ENCODE peak calls at places on chromosomes 2 and 18, in seven cellular contexts. Z is hepatocyte, E is adrenal gland, Y is cardiac muscle cell, H is mucosa of descending colon, B is OCI-LY7, V is fibroblast of lung. G is an unnamed sample. For H3K4me1 and H3K36me3, the result is how much of the 10 kb centered on the place peaks cover.

GRCh38 chr18:76273036-76273545 is 222.0 kb downstream of the ZNF516 start:
- DNase-seq in Z (no peak), V (no peak), E (no peak), Y (no peak), H (no peak), B (no peak), G (no peak)

GRCh38 chr18:23585007-23585871 is 1.1 kb downstream of the NPC1 start:
- DNase-seq in H (peak), V (no peak), Y (peak), E (peak), B (peak), Z (peak), G (no peak)

GRCh38 chr18:68219274-68219673 is 495.6 kb downstream of the TMX3 start:
- DNase-seq in E (no peak), B (no peak), V (no peak), H (no peak), Y (no peak), Z (no peak), G (no peak)

GRCh38 chr2:132677661-132678060 is 7.7 kb upstream of the LYPD1 start:
- DNase-seq in E (no peak), Y (peak), H (no peak), Z (no peak), V (peak), B (no peak), G (no peak)

GRCh38 chr2:203002054-203002821 is 12.4 kb upstream of the NBEAL1 start:
- DNase-seq in V (peak), B (no peak), H (no peak), Z (peak), E (no peak), Y (no peak), G (peak)

GRCh38 chr18:67211646-67212045 is 304.9 kb downstream of the DSEL start:
- DNase-seq in E (no peak), H (no peak), Y (no peak), B (no peak), V (peak), Z (no peak), G (no peak)

GRCh38 chr18:38981382-38981781 is 1415.8 kb upstream of the CELF4 start:
- DNase-seq in Z (no peak), Y (no peak), H (no peak), B (no peak), E (no peak), V (no peak), G (no peak)

GRCh38 chr2:172931256-172931894 is 144.3 kb upstream of the MAP3K20 start:
- DNase-seq in V (peak), Z (peak), H (no peak), E (peak), B (no peak), Y (peak), G (no peak)

GRCh38 chr2:14427982-14428567 is 204.4 kb upstream of the LRATD1 start:
- DNase-seq in H (peak), Z (no peak), Y (no peak), V (peak), B (no peak), E (peak), G (no peak)

GRCh38 chr2:135471106-135471505 is 59.9 kb downstream of the ZRANB3 start:
- DNase-seq in Y (peak), V (peak), H (no peak), E (no peak), B (no peak), Z (no peak), G (no peak)

GRCh38 chr18:44178476-44178875 is 502.2 kb upstream of the SETBP1 start:
- DNase-seq in E (no peak), H (peak), Y (peak), B (no peak), V (no peak), Z (no peak), G (no peak)

GRCh38 chr2:136143603-136144451 is 25.9 kb upstream of the CXCR4 start:
- DNase-seq in Z (no peak), B (no peak), V (no peak), E (no peak), Y (no peak), H (no peak), G (no peak)

GRCh38 chr2:103868394-103868793 is 985.5 kb upstream of the POU3F3 start:
- DNase-seq in E (no peak), V (peak), H (no peak), Z (no peak), B (no peak), Y (no peak), G (no peak)

GRCh38 chr2:149860276-149860921 is 272.8 kb upstream of the MMADHC start:
- DNase-seq in V (peak), E (peak), Y (peak), B (no peak), Z (no peak), H (peak), G (no peak)

GRCh38 chr2:190947711-190948251 is 66.2 kb downstream of the STAT1 start:
- DNase-seq in V (peak), Z (peak), B (no peak), H (no peak), E (no peak), Y (peak), G (peak)

GRCh38 chr2:32937602-32938450 is 8.9 kb upstream of the LTBP1 start:
- DNase-seq in Y (peak), E (no peak), Z (peak), B (no peak), V (peak), H (no peak), G (peak)

GRCh38 chr2:223944704-223945531 is at the start of gene WDFY1:
- DNase-seq in E (peak), H (peak), Z (peak), Y (peak), V (peak), B (peak), G (peak)

GRCh38 chr18:10020176-10020575 is 106.4 kb downstream of the VAPA start:
- DNase-seq in B (no peak), H (no peak), Y (peak), Z (no peak), E (no peak), V (peak), G (no peak)

GRCh38 chr2:133732982-133733670 is 164.9 kb upstream of the NCKAP5 start:
- DNase-seq in B (no peak), Z (no peak), V (peak), E (no peak), H (no peak), Y (no peak), G (no peak)

GRCh38 chr2:96760986-96761832 is 507 bp downstream of the CNNM4 start:
- DNase-seq in V (peak), B (peak), E (peak), H (peak), Y (peak), Z (peak), G (peak)

GRCh38 chr2:160406591-160407392 is 86.8 kb downstream of the RBMS1 start:
- DNase-seq in Z (peak), B (peak), Y (peak), V (peak), H (peak), E (peak), G (peak)

GRCh38 chr2:99085400-99085799 is 56.1 kb upstream of the C2orf15 start:
- DNase-seq in B (peak), V (no peak), Y (peak), E (peak), H (no peak), Z (no peak), G (peak)

GRCh38 chr2:120108049-120108448 is 95.2 kb downstream of the EPB41L5 start:
- DNase-seq in V (peak), H (peak), B (no peak), E (peak), Y (peak), Z (peak), G (no peak)

GRCh38 chr2:46970334-46971288 is 55.0 kb upstream of the MCFD2 start:
- DNase-seq in Z (peak), E (peak), H (peak), Y (peak), V (peak), B (no peak), G (no peak)

GRCh38 chr2:172811027-172811426 is 75.4 kb downstream of the RAPGEF4 start:
- DNase-seq in Y (no peak), B (no peak), V (no peak), H (peak), E (no peak), Z (no peak), G (no peak)

GRCh38 chr18:12031836-12032235 is 50.5 kb downstream of the IMPA2 start:
- DNase-seq in B (no peak), Y (peak), V (peak), E (peak), H (no peak), Z (no peak), G (no peak)

GRCh38 chr18:69250305-69251151 is 150.2 kb upstream of the DOK6 start:
- DNase-seq in Z (peak), E (no peak), B (no peak), H (no peak), V (peak), Y (peak), G (no peak)

GRCh38 chr2:220504890-220505564 is 877.6 kb downstream of the SLC4A3 start:
- DNase-seq in E (no peak), Y (peak), V (peak), B (no peak), H (peak), Z (peak), G (no peak)

GRCh38 chr2:143161982-143162837 is 33.0 kb downstream of the ARHGAP15 start:
- DNase-seq in Y (peak), B (peak), Z (peak), V (peak), E (peak), H (peak), G (peak)

GRCh38 chr2:236968101-236968886 is 117.4 kb upstream of the COPS8 start:
- DNase-seq in Y (no peak), Z (peak), V (no peak), B (no peak), E (peak), H (peak), G (peak)

GRCh38 chr2:109030870-109031480 is 42.0 kb upstream of the EDAR start:
- DNase-seq in Z (no peak), E (no peak), H (no peak), B (no peak), V (no peak), Y (no peak), G (no peak)

GRCh38 chr2:100422320-100422719 is 4.9 kb upstream of the CHST10 start:
- DNase-seq in E (no peak), H (peak), B (no peak), V (peak), Z (peak), Y (peak), G (peak)

GRCh38 chr2:225429718-225430117 is 30.2 kb downstream of the NYAP2 start:
- DNase-seq in B (no peak), E (peak), Y (peak), Z (peak), H (peak), V (peak), G (no peak)

GRCh38 chr18:33957705-33958104 is 267.0 kb downstream of the NOL4 start:
- DNase-seq in B (no peak), H (no peak), E (no peak), V (no peak), Z (no peak), Y (no peak), G (no peak)

GRCh38 chr2:55011741-55012574 is 38.3 kb downstream of the RTN4 start:
- DNase-seq in H (no peak), Z (no peak), V (no peak), B (no peak), E (no peak), Y (no peak), G (no peak)

GRCh38 chr2:55014962-55015939 is 35.0 kb downstream of the RTN4 start:
- DNase-seq in V (peak), Z (peak), E (peak), H (peak), B (peak), Y (peak), G (peak)

GRCh38 chr2:55013936-55014335 is 36.3 kb downstream of the RTN4 start:
- DNase-seq in B (no peak), V (no peak), Z (no peak), Y (no peak), E (no peak), H (no peak), G (no peak)

GRCh38 chr2:55010915-55011314 is 39.3 kb downstream of the RTN4 start:
- DNase-seq in V (peak), Z (peak), E (peak), B (no peak), H (peak), Y (peak), G (no peak)

GRCh38 chr2:55012648-55013484 is 37.4 kb downstream of the RTN4 start:
- DNase-seq in H (no peak), V (no peak), B (no peak), Y (no peak), Z (no peak), E (no peak), G (no peak)
- H3K4me1 ChIP-seq in H (under half), V (under half), B (under half), Y (half or more), Z (under half), E (half or more), G (half or more)

GRCh38 chr2:38522754-38523349 is 79.9 kb downstream of the HNRNPLL start:
- DNase-seq in B (no peak), Y (no peak), E (no peak), V (no peak), H (no peak), Z (no peak), G (no peak)

GRCh38 chr2:38526195-38526594 is 76.5 kb downstream of the HNRNPLL start:
- DNase-seq in B (no peak), Y (peak), V (no peak), H (no peak), E (no peak), Z (no peak), G (no peak)

GRCh38 chr2:38524580-38524979 is 78.1 kb downstream of the HNRNPLL start:
- DNase-seq in Y (no peak), E (no peak), Z (no peak), V (no peak), B (peak), H (no peak), G (no peak)

GRCh38 chr2:38521835-38522234 is 80.9 kb downstream of the HNRNPLL start:
- DNase-seq in E (no peak), B (no peak), Z (no peak), Y (no peak), H (no peak), V (no peak), G (no peak)

GRCh38 chr2:38523728-38524437 is 78.8 kb downstream of the HNRNPLL start:
- DNase-seq in E (peak), V (no peak), B (peak), Y (peak), Z (no peak), H (no peak), G (no peak)
- TF ChIP-seq CTCF in E (no peak), V (peak), B (peak), Y (peak), Z (peak), H (no peak), G (peak)

GRCh38 chr2:207136872-207137271 is 28.9 kb downstream of the KLF7 start:
- DNase-seq in V (no peak), E (no peak), B (no peak), Z (no peak), Y (no peak), H (no peak), G (no peak)

GRCh38 chr2:207133862-207134519 is 31.8 kb downstream of the KLF7 start:
- DNase-seq in V (peak), Y (peak), H (no peak), E (peak), B (no peak), Z (peak), G (peak)

GRCh38 chr2:207137922-207138321 is 27.8 kb downstream of the KLF7 start:
- DNase-seq in Y (no peak), H (no peak), Z (no peak), B (no peak), V (no peak), E (no peak), G (no peak)

GRCh38 chr2:207135340-207135739 is 30.4 kb downstream of the KLF7 start:
- DNase-seq in B (no peak), Z (no peak), V (peak), H (no peak), E (no peak), Y (peak), G (no peak)

DNA sequence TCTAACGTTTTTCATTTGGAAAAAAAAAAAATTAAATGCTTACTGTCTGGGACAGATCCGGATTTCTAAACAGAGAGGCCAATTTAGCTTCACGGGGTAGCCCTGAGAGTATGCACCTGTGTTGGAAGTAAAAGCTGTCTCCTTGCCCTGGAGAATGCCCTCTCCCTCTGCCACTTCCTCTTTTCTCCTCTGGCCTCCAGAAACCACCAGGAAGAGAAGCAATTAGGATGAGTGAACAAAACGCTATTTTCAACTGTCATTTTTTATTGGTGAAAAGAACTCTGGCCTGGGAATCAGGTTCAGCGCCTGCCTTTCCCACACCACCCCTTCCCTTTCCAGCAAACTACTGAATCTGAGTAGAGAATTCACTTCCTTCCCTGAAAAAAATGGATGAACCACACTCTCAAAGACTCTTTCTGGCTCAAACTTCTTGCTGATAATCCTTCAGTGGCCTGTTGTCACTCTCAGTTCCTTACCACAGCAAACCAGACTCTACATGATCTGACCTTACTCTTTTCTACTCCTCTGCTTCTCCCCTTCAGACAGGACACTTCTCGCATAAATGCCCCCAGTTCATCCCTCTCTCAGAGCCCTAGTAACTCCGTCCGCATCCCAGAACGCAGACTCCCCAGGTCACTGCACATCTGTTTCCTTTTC is 29.8 kb downstream of the KLF7 start:
- DNase-seq in Z (no peak), V (no peak), E (no peak), Y (no peak), B (no peak), H (no peak), G (no peak)
- H3K36me3 ChIP-seq in Z (under half), V (under half), E (under half), Y (under half), B (under half), H (under half), G (under half)

GRCh38 chr18:55415258-55415871 is 172.6 kb downstream of the TCF4 start:
- DNase-seq in Y (peak), Z (peak), E (peak), H (peak), B (peak), V (peak), G (peak)

GRCh38 chr18:55418439-55418838 is 169.6 kb downstream of the TCF4 start:
- DNase-seq in B (no peak), H (no peak), V (no peak), Z (no peak), E (no peak), Y (no peak), G (no peak)

GRCh38 chr18:55419132-55419938 is 168.7 kb downstream of the TCF4 start:
- DNase-seq in Y (no peak), E (no peak), B (no peak), Z (no peak), H (no peak), V (peak), G (no peak)

GRCh38 chr18:55414475-55414874 is 173.5 kb downstream of the TCF4 start:
- DNase-seq in Z (no peak), V (no peak), B (no peak), H (no peak), Y (no peak), E (no peak), G (no peak)

GRCh38 chr18:55416791-55417190 is 171.2 kb downstream of the TCF4 start:
- DNase-seq in V (peak), Y (no peak), Z (no peak), E (no peak), H (no peak), B (no peak), G (no peak)
- H3K4me1 ChIP-seq in V (under half), Y (under half), Z (under half), E (under half), H (under half), B (half or more), G (under half)

DNA sequence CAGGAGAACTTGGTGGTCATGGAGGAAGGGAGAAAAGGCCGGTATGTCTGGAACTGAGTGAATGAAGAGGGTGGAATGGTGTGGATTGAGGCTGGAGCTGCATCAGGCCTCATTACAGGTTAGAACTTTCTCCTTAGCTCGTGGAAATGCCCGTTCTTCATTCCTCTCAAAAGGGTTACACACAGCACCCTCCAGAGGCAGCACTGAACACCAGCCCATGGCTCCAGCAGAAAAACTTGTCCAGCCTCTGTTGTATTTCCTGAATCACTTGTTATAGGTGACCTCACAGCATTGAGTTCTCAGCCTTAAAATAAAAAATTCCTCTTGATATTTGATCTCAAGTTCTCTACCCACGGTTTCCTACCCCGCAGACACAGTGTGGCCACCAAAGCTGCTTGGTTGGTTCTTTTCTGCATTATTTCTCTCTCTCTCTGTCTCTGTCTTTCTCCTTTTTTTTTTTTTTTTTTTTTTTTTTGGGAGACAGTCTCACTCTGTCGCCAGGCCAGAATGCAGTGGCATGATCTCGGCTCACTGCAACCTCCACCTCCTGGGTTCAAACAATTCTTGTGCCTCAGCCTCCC is 89.6 kb downstream of the ITGB1BP1 start:
- DNase-seq in Z (peak), E (peak), B (peak), V (peak), Y (peak), H (peak), G (peak)
- TF ChIP-seq CTCF in Z (peak), E (peak), B (peak), V (peak), Y (peak), H (no peak), G (peak)

DNA sequence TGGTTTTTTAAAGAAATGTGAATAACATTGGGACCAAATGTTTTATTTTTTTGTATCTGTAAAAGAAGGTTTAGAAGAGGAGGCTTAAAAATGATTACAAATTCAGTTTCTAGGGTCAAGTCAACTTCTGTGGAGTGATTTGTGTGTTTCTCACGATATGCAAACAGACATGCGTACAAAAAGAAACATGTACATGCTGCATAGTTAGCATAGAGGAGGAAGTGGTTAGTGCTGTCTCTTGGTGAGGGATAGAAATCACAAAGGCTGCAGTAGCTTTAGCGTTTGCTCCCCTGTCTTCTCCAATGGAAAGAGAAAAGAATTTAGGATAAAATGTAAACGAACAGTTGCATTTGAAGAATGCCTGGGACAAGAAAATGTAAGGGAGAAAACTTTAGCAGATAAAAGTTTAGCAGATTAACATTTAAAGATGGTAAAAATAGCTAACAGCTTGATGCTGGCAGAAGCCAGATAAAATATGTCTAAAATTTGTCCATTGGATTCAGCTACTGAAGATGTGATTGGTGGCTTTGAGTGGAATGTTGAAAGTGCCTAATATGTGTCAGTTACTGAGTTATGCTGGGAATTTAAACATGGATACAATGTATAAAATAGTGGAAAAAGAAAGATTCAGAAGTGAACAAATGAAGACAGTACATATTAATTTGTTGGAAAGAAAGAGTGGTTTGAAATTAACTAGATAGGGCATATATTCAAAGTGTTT is 44.9 kb downstream of the MALT1 start:
- DNase-seq in H (no peak), Y (no peak), E (no peak), V (peak), Z (no peak), B (peak), G (no peak)
- H3K36me3 ChIP-seq in H (under half), Y (under half), E (under half), V (under half), Z (under half), B (under half), G (under half)

GRCh38 chr2:10326707-10327594 is 24.2 kb downstream of the HPCAL1 start:
- DNase-seq in H (no peak), B (peak), Y (no peak), Z (no peak), V (no peak), E (peak), G (no peak)
- H3K4me1 ChIP-seq in H (under half), B (half or more), Y (under half), Z (under half), V (under half), E (under half), G (half or more)

GRCh38 chr2:232843860-232844259 is 26.2 kb upstream of the SNORC start:
- DNase-seq in H (peak), Y (no peak), E (no peak), V (no peak), Z (no peak), B (peak), G (no peak)
- TF ChIP-seq CTCF in H (no peak), Y (peak), E (no peak), V (no peak), Z (peak), B (peak), G (no peak)